ENCODE peak calls at places on chromosomes 6 and 20, in six cellular contexts. S is pancreas, A is A673, L is GM10248, G is neural progenitor cell, J is RWPE1. Z is an unnamed sample.

GRCh38 chr6:116190550-116190949 is 63.3 kb downstream of the TSPYL4 start:
- DNase-seq in A (peak), L (no peak), S (no peak), J (no peak), G (no peak), Z (no peak)

GRCh38 chr20:56752274-56752673 is 123.2 kb downstream of the TFAP2C start:
- DNase-seq in J (no peak), G (no peak), L (no peak), A (no peak), S (no peak), Z (no peak)

GRCh38 chr20:56552911-56553629 is 20.0 kb downstream of the FAM209B start:
- DNase-seq in A (no peak), J (no peak), S (no peak), G (no peak), L (no peak), Z (no peak)

GRCh38 chr6:151044465-151045441 is 179.3 kb downstream of the MTHFD1L start:
- DNase-seq in A (peak), L (no peak), S (peak), J (peak), G (peak), Z (no peak)

GRCh38 chr6:166645928-166646327 is 18.9 kb upstream of the RPS6KA2 start:
- DNase-seq in L (no peak), G (no peak), A (no peak), J (no peak), S (no peak), Z (no peak)

GRCh38 chr6:35970181-35970580 is 49.3 kb upstream of the SRPK1 start:
- DNase-seq in L (no peak), A (no peak), J (peak), G (no peak), S (no peak), Z (no peak)

GRCh38 chr6:122372647-122373046 is 26.8 kb upstream of the HSF2 start:
- DNase-seq in G (no peak), S (no peak), J (no peak), A (peak), L (no peak), Z (no peak)

GRCh38 chr6:142647436-142648389 is 297.3 kb downstream of the HIVEP2 start:
- DNase-seq in J (no peak), A (no peak), S (no peak), G (peak), L (no peak), Z (no peak)

GRCh38 chr6:124661231-124661630 is 301.0 kb upstream of the RNF217 start:
- DNase-seq in S (no peak), L (no peak), A (no peak), J (no peak), G (peak), Z (no peak)

GRCh38 chr6:113642714-113643442 is 214.3 kb upstream of the MARCKS start:
- DNase-seq in J (no peak), L (peak), A (no peak), G (no peak), S (no peak), Z (no peak)

GRCh38 chr6:168093634-168094033 is 14.6 kb upstream of the FRMD1 start:
- DNase-seq in L (no peak), J (no peak), A (no peak), S (peak), G (no peak), Z (no peak)

GRCh38 chr6:75275067-75275466 is 9.5 kb downstream of the TMEM30A start:
- DNase-seq in S (no peak), J (peak), A (peak), G (no peak), L (no peak), Z (no peak)

GRCh38 chr20:63045401-63045800 is 38.6 kb upstream of the BHLHE23 start:
- DNase-seq in S (no peak), L (no peak), J (no peak), G (no peak), A (no peak), Z (no peak)

GRCh38 chr20:44231713-44232468 is 15.2 kb upstream of the GDAP1L1 start:
- DNase-seq in G (peak), L (no peak), A (peak), J (no peak), S (no peak), Z (no peak)

GRCh38 chr20:59515013-59515905 is 89.1 kb upstream of the PHACTR3 start:
- DNase-seq in L (no peak), J (peak), S (peak), A (peak), G (peak), Z (peak)

GRCh38 chr6:153618371-153619328 is 420.4 kb upstream of the OPRM1 start:
- DNase-seq in A (no peak), L (no peak), G (no peak), S (no peak), J (no peak), Z (no peak)

GRCh38 chr6:111667921-111668320 is 62.2 kb upstream of the TRAF3IP2 start:
- DNase-seq in L (no peak), S (no peak), J (no peak), G (no peak), A (no peak), Z (no peak)

GRCh38 chr20:64083380-64084208 is 604 bp downstream of the LKAAEAR1 start:
- DNase-seq in S (peak), J (peak), L (peak), A (peak), G (peak), Z (peak)

GRCh38 chr20:25048519-25048952 is 9.4 kb downstream of the ACSS1 start:
- DNase-seq in J (no peak), L (no peak), A (no peak), S (peak), G (no peak), Z (no peak)

GRCh38 chr20:22475662-22476061 is 108.7 kb downstream of the FOXA2 start:
- DNase-seq in A (no peak), G (no peak), S (no peak), L (no peak), J (no peak), Z (no peak)

GRCh38 chr6:94417364-94417763 is 998.0 kb upstream of the EPHA7 start:
- DNase-seq in J (no peak), A (no peak), L (no peak), S (no peak), G (no peak), Z (no peak)

GRCh38 chr6:44480097-44480539 is 92.6 kb downstream of the CDC5L start:
- DNase-seq in J (no peak), A (no peak), L (no peak), S (no peak), G (no peak), Z (no peak)

GRCh38 chr6:141744971-141745370 is 387.8 kb upstream of the GJE1 start:
- DNase-seq in S (no peak), G (no peak), A (no peak), L (no peak), J (no peak), Z (no peak)

GRCh38 chr6:84897874-84898635 is 133.7 kb upstream of the TBX18 start:
- DNase-seq in L (no peak), A (peak), G (no peak), S (no peak), J (peak), Z (no peak)

GRCh38 chr20:21826946-21827345 is 121.5 kb downstream of the PAX1 start:
- DNase-seq in A (no peak), J (no peak), G (peak), S (no peak), L (no peak), Z (no peak)

GRCh38 chr20:51128198-51128597 is 105.3 kb upstream of the KCNG1 start:
- DNase-seq in G (no peak), A (no peak), L (no peak), J (peak), S (no peak), Z (no peak)
- TF ChIP-seq CTCF in G (no peak), A (no peak), L (no peak), J (no peak), S (no peak), Z (no peak)

GRCh38 chr6:10491463-10491862 is 29.7 kb upstream of the GCNT2 start:
- DNase-seq in L (no peak), J (no peak), A (no peak), S (no peak), G (no peak), Z (no peak)
- TF ChIP-seq CTCF in L (no peak), J (no peak), A (no peak), S (no peak), G (no peak), Z (no peak)

GRCh38 chr20:33947709-33948295 is 45.9 kb upstream of the RALY start:
- DNase-seq in A (peak), L (no peak), S (no peak), J (peak), G (peak), Z (peak)
- TF ChIP-seq CTCF in A (peak), L (peak), S (no peak), J (no peak), G (peak), Z (peak)

GRCh38 chr6:20932284-20932683 is 398.0 kb downstream of the CDKAL1 start:
- DNase-seq in G (peak), S (no peak), A (no peak), L (no peak), J (no peak), Z (no peak)
- TF ChIP-seq CTCF in G (no peak), S (no peak), A (no peak), L (no peak), J (no peak), Z (no peak)

GRCh38 chr6:83804886-83805285 is 48.3 kb upstream of the RIPPLY2 start:
- DNase-seq in J (no peak), S (no peak), L (no peak), A (no peak), G (no peak), Z (no peak)
- TF ChIP-seq CTCF in J (no peak), S (no peak), L (no peak), A (peak), G (peak), Z (peak)

GRCh38 chr20:36398515-36398914 is 92.4 kb downstream of the DLGAP4 start:
- DNase-seq in A (no peak), S (no peak), G (no peak), L (no peak), J (no peak), Z (no peak)

GRCh38 chr20:36401336-36401735 is 95.2 kb downstream of the DLGAP4 start:
- DNase-seq in L (no peak), J (no peak), A (no peak), G (no peak), S (no peak), Z (no peak)

GRCh38 chr20:36399969-36400545 is 93.9 kb downstream of the DLGAP4 start:
- DNase-seq in S (no peak), A (no peak), L (no peak), G (no peak), J (no peak), Z (no peak)

GRCh38 chr20:36400901-36401300 is 94.8 kb downstream of the DLGAP4 start:
- DNase-seq in L (no peak), A (no peak), G (peak), S (no peak), J (no peak), Z (no peak)

DNA sequence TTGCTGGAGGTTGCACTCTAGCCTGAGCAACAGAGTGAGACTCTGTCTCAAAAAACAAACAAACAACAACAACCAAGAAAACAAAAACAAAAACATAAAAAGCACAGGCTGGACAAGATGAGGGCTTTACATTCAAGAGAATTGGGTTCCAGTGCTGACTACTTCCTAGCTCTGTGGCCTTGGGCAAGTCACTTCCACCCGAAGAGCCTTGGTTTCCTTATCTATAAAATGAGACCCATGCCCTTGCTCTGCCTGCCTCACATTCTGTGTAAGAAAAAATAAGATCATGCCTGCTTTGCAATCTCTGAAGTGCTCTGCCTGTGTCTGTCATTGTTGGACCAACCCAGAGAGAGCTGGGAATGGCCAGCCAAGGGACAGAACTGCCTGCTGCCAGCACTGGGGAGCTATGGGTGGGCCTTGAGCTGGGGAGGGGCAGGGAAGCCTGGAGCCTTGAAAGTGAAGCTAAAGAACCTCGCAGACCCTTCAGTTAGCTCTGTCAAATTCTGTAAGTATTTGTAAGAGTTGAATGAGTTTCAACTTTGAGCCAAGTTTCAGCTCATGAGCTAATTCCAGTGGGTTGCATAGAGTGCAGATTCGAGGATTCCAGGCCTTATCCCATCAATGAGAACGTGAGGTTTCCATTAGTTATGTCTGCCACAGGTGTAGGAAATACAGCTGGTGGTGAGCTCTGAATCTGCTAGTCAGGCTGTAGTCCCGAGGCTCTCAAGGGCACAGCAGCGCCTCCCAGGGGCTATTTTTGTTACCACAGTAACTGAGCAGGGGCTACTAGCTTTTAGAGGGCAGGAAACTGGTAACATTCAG is 93.2 kb downstream of the DLGAP4 start:
- DNase-seq in L (peak), J (peak), S (no peak), G (peak), A (peak), Z (peak)
- TF ChIP-seq CTCF in L (peak), J (no peak), S (no peak), G (peak), A (peak), Z (peak)